ENCODE peak calls at places on chromosomes 6 and 20, in four cellular contexts. One of them, this sample, is unnamed.

GRCh38 chr6:118639054-118639964 is 12.1 kb downstream of the CEP85L start:
- DNase-seq in KG1: no peak
- DNase-seq in tibial artery: no peak
- DNase-seq in stimulated activated CD4-positive, alpha-beta T cell treated with anti-CD3 and anti-CD28 coated beads, Interleukin-4, amount 100 ng/mL, for 48 hours: no peak
- DNase-seq in this sample: no peak

GRCh38 chr6:11218827-11219826 is 13.3 kb downstream of the NEDD9 start:
- DNase-seq in stimulated activated CD4-positive, alpha-beta T cell treated with anti-CD3 and anti-CD28 coated beads, Interleukin-4, amount 100 ng/mL, for 48 hours: no peak
- DNase-seq in KG1: no peak
- DNase-seq in tibial artery: peak; percentile 74
- DNase-seq in this sample: no peak

GRCh38 chr20:364905-365794 is 15.4 kb upstream of the TRIB3 start:
- DNase-seq in tibial artery: no peak
- DNase-seq in KG1: no peak
- DNase-seq in stimulated activated CD4-positive, alpha-beta T cell treated with anti-CD3 and anti-CD28 coated beads, Interleukin-4, amount 100 ng/mL, for 48 hours: no peak
- DNase-seq in this sample: no peak

GRCh38 chr6:43123691-43124314 is 47.3 kb upstream of the SRF start:
- DNase-seq in stimulated activated CD4-positive, alpha-beta T cell treated with anti-CD3 and anti-CD28 coated beads, Interleukin-4, amount 100 ng/mL, for 48 hours: no peak
- DNase-seq in tibial artery: no peak
- DNase-seq in KG1: no peak
- DNase-seq in this sample: no peak

GRCh38 chr6:140879861-140880260 is 1252.9 kb upstream of the GJE1 start:
- DNase-seq in tibial artery: no peak
- DNase-seq in KG1: no peak
- DNase-seq in stimulated activated CD4-positive, alpha-beta T cell treated with anti-CD3 and anti-CD28 coated beads, Interleukin-4, amount 100 ng/mL, for 48 hours: no peak
- DNase-seq in this sample: no peak

GRCh38 chr6:10138917-10139316 is 276.0 kb downstream of the TFAP2A start:
- DNase-seq in stimulated activated CD4-positive, alpha-beta T cell treated with anti-CD3 and anti-CD28 coated beads, Interleukin-4, amount 100 ng/mL, for 48 hours: no peak
- DNase-seq in tibial artery: no peak
- DNase-seq in KG1: no peak
- DNase-seq in this sample: no peak

GRCh38 chr6:79613912-79614311 is 17.2 kb upstream of the SH3BGRL2 start:
- DNase-seq in KG1: no peak
- DNase-seq in stimulated activated CD4-positive, alpha-beta T cell treated with anti-CD3 and anti-CD28 coated beads, Interleukin-4, amount 100 ng/mL, for 48 hours: no peak
- DNase-seq in tibial artery: no peak
- DNase-seq in this sample: no peak

GRCh38 chr20:9025643-9026042 is 43.2 kb upstream of the PLCB4 start:
- DNase-seq in KG1: no peak
- DNase-seq in stimulated activated CD4-positive, alpha-beta T cell treated with anti-CD3 and anti-CD28 coated beads, Interleukin-4, amount 100 ng/mL, for 48 hours: no peak
- DNase-seq in tibial artery: no peak
- DNase-seq in this sample: no peak

GRCh38 chr20:59359908-59360307 is 59.5 kb downstream of the EDN3 start:
- DNase-seq in stimulated activated CD4-positive, alpha-beta T cell treated with anti-CD3 and anti-CD28 coated beads, Interleukin-4, amount 100 ng/mL, for 48 hours: no peak
- DNase-seq in tibial artery: no peak
- DNase-seq in KG1: no peak
- DNase-seq in this sample: no peak

GRCh38 chr6:160221423-160221822 is 37.2 kb downstream of the SLC22A2 start:
- DNase-seq in stimulated activated CD4-positive, alpha-beta T cell treated with anti-CD3 and anti-CD28 coated beads, Interleukin-4, amount 100 ng/mL, for 48 hours: no peak
- DNase-seq in tibial artery: no peak
- DNase-seq in KG1: no peak
- DNase-seq in this sample: no peak

GRCh38 chr20:701401-702129 is 26.0 kb upstream of the SCRT2 start:
- DNase-seq in tibial artery: no peak
- DNase-seq in KG1: no peak
- DNase-seq in stimulated activated CD4-positive, alpha-beta T cell treated with anti-CD3 and anti-CD28 coated beads, Interleukin-4, amount 100 ng/mL, for 48 hours: no peak
- DNase-seq in this sample: no peak

GRCh38 chr6:87574237-87574636 is 15.6 kb downstream of the RARS2 start:
- DNase-seq in tibial artery: no peak
- DNase-seq in stimulated activated CD4-positive, alpha-beta T cell treated with anti-CD3 and anti-CD28 coated beads, Interleukin-4, amount 100 ng/mL, for 48 hours: no peak
- DNase-seq in KG1: no peak
- DNase-seq in this sample: no peak

GRCh38 chr6:161038229-161039003 is 46.8 kb downstream of the MAP3K4 start:
- DNase-seq in stimulated activated CD4-positive, alpha-beta T cell treated with anti-CD3 and anti-CD28 coated beads, Interleukin-4, amount 100 ng/mL, for 48 hours: no peak
- DNase-seq in tibial artery: no peak
- DNase-seq in KG1: no peak
- DNase-seq in this sample: no peak

GRCh38 chr6:20800229-20800628 is 266.0 kb downstream of the CDKAL1 start:
- DNase-seq in KG1: no peak
- DNase-seq in stimulated activated CD4-positive, alpha-beta T cell treated with anti-CD3 and anti-CD28 coated beads, Interleukin-4, amount 100 ng/mL, for 48 hours: no peak
- DNase-seq in tibial artery: no peak
- DNase-seq in this sample: no peak

GRCh38 chr6:149140137-149140909 is 177.2 kb upstream of the TAB2 start:
- DNase-seq in stimulated activated CD4-positive, alpha-beta T cell treated with anti-CD3 and anti-CD28 coated beads, Interleukin-4, amount 100 ng/mL, for 48 hours: peak; percentile 63
- DNase-seq in KG1: no peak
- DNase-seq in tibial artery: no peak
- DNase-seq in this sample: no peak

GRCh38 chr6:36386495-36387439 is 702 bp downstream of the ETV7 start:
- DNase-seq in KG1: no peak
- DNase-seq in stimulated activated CD4-positive, alpha-beta T cell treated with anti-CD3 and anti-CD28 coated beads, Interleukin-4, amount 100 ng/mL, for 48 hours: no peak
- DNase-seq in tibial artery: no peak
- DNase-seq in this sample: no peak

GRCh38 chr6:53432318-53433161 is 83.8 kb upstream of the ELOVL5 start:
- DNase-seq in KG1: no peak
- DNase-seq in tibial artery: no peak
- DNase-seq in stimulated activated CD4-positive, alpha-beta T cell treated with anti-CD3 and anti-CD28 coated beads, Interleukin-4, amount 100 ng/mL, for 48 hours: no peak
- DNase-seq in this sample: no peak

GRCh38 chr20:40945754-40946451 is 82.7 kb upstream of the TOP1 start:
- DNase-seq in KG1: no peak
- DNase-seq in stimulated activated CD4-positive, alpha-beta T cell treated with anti-CD3 and anti-CD28 coated beads, Interleukin-4, amount 100 ng/mL, for 48 hours: no peak
- DNase-seq in tibial artery: peak; percentile 73
- DNase-seq in this sample: peak; percentile 62

GRCh38 chr20:47578543-47578942 is 76.9 kb downstream of the NCOA3 start:
- DNase-seq in stimulated activated CD4-positive, alpha-beta T cell treated with anti-CD3 and anti-CD28 coated beads, Interleukin-4, amount 100 ng/mL, for 48 hours: no peak
- DNase-seq in tibial artery: no peak
- DNase-seq in KG1: no peak
- DNase-seq in this sample: no peak

GRCh38 chr20:48180637-48181036 is 395.4 kb upstream of the SULF2 start:
- DNase-seq in stimulated activated CD4-positive, alpha-beta T cell treated with anti-CD3 and anti-CD28 coated beads, Interleukin-4, amount 100 ng/mL, for 48 hours: no peak
- DNase-seq in KG1: no peak
- DNase-seq in tibial artery: no peak
- DNase-seq in this sample: no peak

GRCh38 chr6:147132889-147133288 is 71.3 kb upstream of the STXBP5 start:
- DNase-seq in tibial artery: no peak
- DNase-seq in stimulated activated CD4-positive, alpha-beta T cell treated with anti-CD3 and anti-CD28 coated beads, Interleukin-4, amount 100 ng/mL, for 48 hours: no peak
- DNase-seq in KG1: no peak
- DNase-seq in this sample: no peak

GRCh38 chr6:48136856-48137255 is 25.9 kb upstream of the PTCHD4 start:
- DNase-seq in tibial artery: no peak
- DNase-seq in stimulated activated CD4-positive, alpha-beta T cell treated with anti-CD3 and anti-CD28 coated beads, Interleukin-4, amount 100 ng/mL, for 48 hours: no peak
- DNase-seq in KG1: no peak
- DNase-seq in this sample: no peak

GRCh38 chr20:49385471-49385870 is 97.0 kb downstream of the KCNB1 start:
- DNase-seq in KG1: no peak
- DNase-seq in stimulated activated CD4-positive, alpha-beta T cell treated with anti-CD3 and anti-CD28 coated beads, Interleukin-4, amount 100 ng/mL, for 48 hours: no peak
- DNase-seq in tibial artery: no peak
- DNase-seq in this sample: no peak

GRCh38 chr6:33885121-33886057 is 81.6 kb upstream of the MLN start:
- DNase-seq in tibial artery: no peak
- DNase-seq in stimulated activated CD4-positive, alpha-beta T cell treated with anti-CD3 and anti-CD28 coated beads, Interleukin-4, amount 100 ng/mL, for 48 hours: no peak
- DNase-seq in KG1: no peak
- DNase-seq in this sample: no peak

GRCh38 chr20:1618479-1618878 is 1.3 kb downstream of the SIRPB1 start:
- DNase-seq in KG1: no peak
- DNase-seq in tibial artery: no peak
- DNase-seq in stimulated activated CD4-positive, alpha-beta T cell treated with anti-CD3 and anti-CD28 coated beads, Interleukin-4, amount 100 ng/mL, for 48 hours: no peak
- DNase-seq in this sample: no peak

GRCh38 chr20:62875419-62876355 is 14.1 kb upstream of the TCFL5 start:
- DNase-seq in tibial artery: peak; percentile 91
- DNase-seq in stimulated activated CD4-positive, alpha-beta T cell treated with anti-CD3 and anti-CD28 coated beads, Interleukin-4, amount 100 ng/mL, for 48 hours: no peak
- DNase-seq in KG1: no peak
- DNase-seq in this sample: peak; percentile 81

GRCh38 chr20:14617123-14617522 is 279.7 kb upstream of the FLRT3 start:
- DNase-seq in KG1: no peak
- DNase-seq in stimulated activated CD4-positive, alpha-beta T cell treated with anti-CD3 and anti-CD28 coated beads, Interleukin-4, amount 100 ng/mL, for 48 hours: no peak
- DNase-seq in tibial artery: no peak
- DNase-seq in this sample: no peak

GRCh38 chr6:11769816-11770545 is 8.6 kb downstream of the ADTRP start:
- DNase-seq in stimulated activated CD4-positive, alpha-beta T cell treated with anti-CD3 and anti-CD28 coated beads, Interleukin-4, amount 100 ng/mL, for 48 hours: no peak
- DNase-seq in KG1: no peak
- DNase-seq in tibial artery: no peak
- DNase-seq in this sample: no peak

GRCh38 chr20:17910828-17911294 is 57.7 kb downstream of the SNX5 start:
- DNase-seq in stimulated activated CD4-positive, alpha-beta T cell treated with anti-CD3 and anti-CD28 coated beads, Interleukin-4, amount 100 ng/mL, for 48 hours: no peak
- DNase-seq in tibial artery: no peak
- DNase-seq in KG1: no peak
- DNase-seq in this sample: peak; percentile 67

GRCh38 chr6:20438462-20439070 is 36.9 kb downstream of the E2F3 start:
- DNase-seq in stimulated activated CD4-positive, alpha-beta T cell treated with anti-CD3 and anti-CD28 coated beads, Interleukin-4, amount 100 ng/mL, for 48 hours: no peak
- DNase-seq in KG1: no peak
- DNase-seq in tibial artery: no peak
- DNase-seq in this sample: no peak

GRCh38 chr6:78910611-78911134 is 43.3 kb downstream of the IRAK1BP1 start:
- DNase-seq in KG1: no peak
- DNase-seq in tibial artery: no peak
- DNase-seq in stimulated activated CD4-positive, alpha-beta T cell treated with anti-CD3 and anti-CD28 coated beads, Interleukin-4, amount 100 ng/mL, for 48 hours: peak; percentile 11
- DNase-seq in this sample: peak; percentile 50

GRCh38 chr20:32727663-32728062 is 15.6 kb downstream of the COMMD7 start:
- DNase-seq in tibial artery: no peak
- DNase-seq in stimulated activated CD4-positive, alpha-beta T cell treated with anti-CD3 and anti-CD28 coated beads, Interleukin-4, amount 100 ng/mL, for 48 hours: no peak
- DNase-seq in KG1: no peak
- DNase-seq in this sample: peak; percentile 38

GRCh38 chr20:17682889-17683198 is 802 bp upstream of the RRBP1 start:
- DNase-seq in KG1: no peak
- DNase-seq in tibial artery: no peak
- DNase-seq in stimulated activated CD4-positive, alpha-beta T cell treated with anti-CD3 and anti-CD28 coated beads, Interleukin-4, amount 100 ng/mL, for 48 hours: no peak
- DNase-seq in this sample: no peak

GRCh38 chr20:63361507-63362425 is 617 bp upstream of the CHRNA4 start:
- DNase-seq in KG1: no peak
- DNase-seq in tibial artery: no peak
- DNase-seq in stimulated activated CD4-positive, alpha-beta T cell treated with anti-CD3 and anti-CD28 coated beads, Interleukin-4, amount 100 ng/mL, for 48 hours: no peak
- DNase-seq in this sample: no peak

GRCh38 chr6:122998403-122998965 is 2.4 kb downstream of the CLVS2 start:
- DNase-seq in stimulated activated CD4-positive, alpha-beta T cell treated with anti-CD3 and anti-CD28 coated beads, Interleukin-4, amount 100 ng/mL, for 48 hours: no peak
- DNase-seq in KG1: no peak
- DNase-seq in tibial artery: no peak
- DNase-seq in this sample: no peak